ENCODE peak calls at places on chromosome 20, in four cellular contexts. One of them, this sample, is unnamed.

GRCh38 chr20:59696476-59696875 is 92.1 kb downstream of the PHACTR3 start:
- DNase-seq in K562: no peak
- DNase-seq in HepG2: no peak
- DNase-seq in GM12878: no peak
- DNase-seq in this sample: no peak

GRCh38 chr20:13821876-13822275 is 37.0 kb downstream of the NDUFAF5 start:
- DNase-seq in K562: no peak
- DNase-seq in HepG2: no peak
- DNase-seq in GM12878: no peak
- DNase-seq in this sample: no peak

GRCh38 chr20:11124849-11125505 is 451.2 kb upstream of the JAG1 start:
- DNase-seq in K562: no peak
- DNase-seq in HepG2: no peak
- DNase-seq in GM12878: no peak
- DNase-seq in this sample: no peak

GRCh38 chr20:46355778-46356177 is 47.5 kb upstream of the CDH22 start:
- DNase-seq in K562: peak
- DNase-seq in HepG2: no peak
- DNase-seq in GM12878: no peak
- DNase-seq in this sample: no peak

GRCh38 chr20:62644802-62645496 is 2.6 kb downstream of the SLCO4A1 start:
- DNase-seq in K562: no peak
- DNase-seq in HepG2: no peak
- DNase-seq in GM12878: no peak
- DNase-seq in this sample: no peak

GRCh38 chr20:19966840-19967239 is 50.3 kb upstream of the NAA20 start:
- DNase-seq in K562: no peak
- DNase-seq in HepG2: no peak
- DNase-seq in GM12878: no peak
- DNase-seq in this sample: no peak

GRCh38 chr20:3847419-3847940 is 846 bp downstream of the MAVS start:
- DNase-seq in K562: no peak
- DNase-seq in HepG2: no peak
- DNase-seq in GM12878: no peak
- DNase-seq in this sample: no peak

GRCh38 chr20:10090588-10091166 is 55.9 kb downstream of the ANKEF1 start:
- DNase-seq in K562: peak
- DNase-seq in HepG2: peak
- DNase-seq in GM12878: no peak
- DNase-seq in this sample: peak

GRCh38 chr20:60024801-60025200 is 66.6 kb downstream of the CDH26 start:
- DNase-seq in K562: no peak
- DNase-seq in HepG2: no peak
- DNase-seq in GM12878: no peak
- DNase-seq in this sample: no peak

GRCh38 chr20:51285684-51286083 is 256.8 kb downstream of the NFATC2 start:
- DNase-seq in K562: no peak
- DNase-seq in HepG2: no peak
- DNase-seq in GM12878: no peak
- DNase-seq in this sample: no peak

GRCh38 chr20:35742741-35743523 is 872 bp upstream of the RBM39 start:
- DNase-seq in K562: peak
- DNase-seq in HepG2: peak
- DNase-seq in GM12878: peak
- DNase-seq in this sample: no peak

GRCh38 chr20:18312723-18313122 is 24.4 kb downstream of the ZNF133 start:
- DNase-seq in K562: no peak
- DNase-seq in HepG2: no peak
- DNase-seq in GM12878: no peak
- DNase-seq in this sample: no peak

GRCh38 chr20:17605131-17605660 is 35.3 kb downstream of the DSTN start:
- DNase-seq in K562: no peak
- DNase-seq in HepG2: peak
- DNase-seq in GM12878: no peak
- DNase-seq in this sample: no peak

GRCh38 chr20:50982372-50982771 is 23.8 kb downstream of the MOCS3 start:
- DNase-seq in K562: no peak
- DNase-seq in HepG2: peak
- DNase-seq in GM12878: no peak
- DNase-seq in this sample: peak

GRCh38 chr20:60453847-60454246 is 495.6 kb downstream of the CDH26 start:
- DNase-seq in K562: no peak
- DNase-seq in HepG2: no peak
- DNase-seq in GM12878: no peak
- DNase-seq in this sample: no peak

GRCh38 chr20:50341880-50342637 is 151.4 kb downstream of the CEBPB start:
- DNase-seq in K562: no peak
- DNase-seq in HepG2: no peak
- DNase-seq in GM12878: no peak
- DNase-seq in this sample: no peak

GRCh38 chr20:1720226-1720625 is 62.6 kb upstream of the SIRPG start:
- DNase-seq in K562: no peak
- DNase-seq in HepG2: no peak
- DNase-seq in GM12878: no peak
- DNase-seq in this sample: no peak

GRCh38 chr20:1846341-1846740 is 48.9 kb upstream of the SIRPA start:
- DNase-seq in K562: no peak
- DNase-seq in HepG2: no peak
- DNase-seq in GM12878: no peak
- DNase-seq in this sample: no peak

GRCh38 chr20:3909952-3910366 is 20.8 kb downstream of the PANK2 start:
- DNase-seq in K562: peak
- DNase-seq in HepG2: no peak
- DNase-seq in GM12878: no peak
- DNase-seq in this sample: no peak

GRCh38 chr20:51650685-51651134 is 108.2 kb upstream of the NFATC2 start:
- DNase-seq in K562: no peak
- DNase-seq in HepG2: no peak
- DNase-seq in GM12878: no peak
- DNase-seq in this sample: no peak

GRCh38 chr20:45405566-45406259 is 2.4 kb upstream of the DBNDD2 start:
- DNase-seq in K562: peak
- DNase-seq in HepG2: no peak
- DNase-seq in GM12878: no peak
- DNase-seq in this sample: no peak

GRCh38 chr20:46702447-46703203 is 6.8 kb upstream of the SLC2A10 start:
- DNase-seq in K562: no peak
- DNase-seq in HepG2: no peak
- DNase-seq in GM12878: no peak
- DNase-seq in this sample: no peak

GRCh38 chr20:13915244-13915643 is 75.2 kb downstream of the SEL1L2 start:
- DNase-seq in K562: no peak
- DNase-seq in HepG2: peak
- DNase-seq in GM12878: no peak
- DNase-seq in this sample: no peak

GRCh38 chr20:32621071-32621913 is 36.2 kb upstream of the NOL4L start:
- DNase-seq in K562: peak
- DNase-seq in HepG2: no peak
- DNase-seq in GM12878: no peak
- DNase-seq in this sample: no peak
- TF ChIP-seq CHD4 in K562: no peak
- TF ChIP-seq CHD4 in HepG2: no peak
- TF ChIP-seq CHD4 in GM12878: no peak
- TF ChIP-seq CHD4 in this sample: no peak

GRCh38 chr20:40443731-40444130 is 245.3 kb downstream of the MAFB start:
- DNase-seq in K562: no peak
- DNase-seq in HepG2: no peak
- DNase-seq in GM12878: no peak
- DNase-seq in this sample: no peak

GRCh38 chr20:40446868-40447267 is 242.2 kb downstream of the MAFB start:
- DNase-seq in K562: no peak
- DNase-seq in HepG2: no peak
- DNase-seq in GM12878: no peak
- DNase-seq in this sample: no peak

GRCh38 chr20:40441771-40442170 is 247.3 kb downstream of the MAFB start:
- DNase-seq in K562: no peak
- DNase-seq in HepG2: no peak
- DNase-seq in GM12878: no peak
- DNase-seq in this sample: no peak

GRCh38 chr20:40438161-40438835 is 250.7 kb downstream of the MAFB start:
- DNase-seq in K562: no peak
- DNase-seq in HepG2: no peak
- DNase-seq in GM12878: no peak
- DNase-seq in this sample: no peak

GRCh38 chr20:40442181-40442963 is 246.7 kb downstream of the MAFB start:
- DNase-seq in K562: no peak
- DNase-seq in HepG2: no peak
- DNase-seq in GM12878: no peak
- DNase-seq in this sample: peak
- TF ChIP-seq CHD4 in K562: no peak
- TF ChIP-seq CHD4 in HepG2: no peak
- TF ChIP-seq CHD4 in GM12878: no peak
- TF ChIP-seq CHD4 in this sample: no peak

GRCh38 chr20:40578961-40579360 is 110.1 kb downstream of the MAFB start:
- DNase-seq in K562: no peak
- DNase-seq in HepG2: no peak
- DNase-seq in GM12878: no peak
- DNase-seq in this sample: no peak
- TF ChIP-seq CHD4 in K562: no peak
- TF ChIP-seq CHD4 in HepG2: no peak
- TF ChIP-seq CHD4 in GM12878: no peak
- TF ChIP-seq CHD4 in this sample: no peak

GRCh38 chr20:37395921-37396519 is 50.1 kb downstream of the SRC start:
- DNase-seq in K562: peak
- DNase-seq in HepG2: no peak
- DNase-seq in GM12878: no peak
- DNase-seq in this sample: peak

GRCh38 chr20:37397954-37398749 is 52.2 kb downstream of the SRC start:
- DNase-seq in K562: no peak
- DNase-seq in HepG2: no peak
- DNase-seq in GM12878: no peak
- DNase-seq in this sample: no peak

GRCh38 chr20:37395411-37395800 is 49.5 kb downstream of the SRC start:
- DNase-seq in K562: no peak
- DNase-seq in HepG2: no peak
- DNase-seq in GM12878: no peak
- DNase-seq in this sample: no peak

GRCh38 chr20:37397076-37397953 is 51.4 kb downstream of the SRC start:
- DNase-seq in K562: peak
- DNase-seq in HepG2: peak
- DNase-seq in GM12878: no peak
- DNase-seq in this sample: peak

DNA sequence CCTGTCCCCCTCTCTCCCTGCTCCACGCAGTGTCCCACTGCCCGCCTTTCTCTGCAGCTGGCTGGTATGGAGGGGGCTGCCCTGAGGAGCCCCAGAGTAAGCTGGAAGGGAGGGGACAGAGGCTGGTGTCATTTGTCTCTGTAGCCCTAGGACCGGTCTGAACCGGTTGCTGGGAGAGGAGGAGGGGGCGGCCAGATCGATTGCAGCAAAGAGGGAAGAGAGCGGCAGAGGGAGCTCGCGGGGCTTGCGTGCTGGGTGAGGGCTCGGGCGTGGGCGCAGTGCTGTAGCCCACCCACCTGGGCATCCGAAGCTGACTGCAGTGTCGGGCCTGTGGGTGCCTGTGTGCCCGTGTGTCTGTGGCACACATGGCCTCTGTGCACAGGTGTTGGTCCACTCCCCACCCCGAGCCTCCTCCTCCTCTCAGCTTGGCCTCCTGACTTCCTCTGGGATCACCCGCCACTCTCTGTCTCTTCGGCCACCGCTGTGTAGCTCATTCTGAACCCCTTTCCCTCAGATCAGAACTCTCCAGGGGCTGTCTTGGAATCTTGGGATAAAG is 50.7 kb downstream of the SRC start:
- DNase-seq in K562: peak
- DNase-seq in HepG2: no peak
- DNase-seq in GM12878: no peak
- DNase-seq in this sample: no peak
- TF ChIP-seq CHD4 in K562: no peak
- TF ChIP-seq CHD4 in HepG2: no peak
- TF ChIP-seq CHD4 in GM12878: no peak
- TF ChIP-seq CHD4 in this sample: no peak